ENCODE peak calls at places on chromosomes 6 and 20, in eight cellular contexts. Q is ovary, Y is Peyer's patch, E is uterus, N is HCT116, C is tibial nerve, W is sigmoid colon, L is vagina. P is an unnamed sample.

GRCh38 chr20:12838261-12838866 is 170.4 kb upstream of the SPTLC3 start:
- DNase-seq in L (no peak), C (no peak), Y (no peak), N (no peak), E (no peak), W (no peak), Q (no peak), P (no peak)

GRCh38 chr6:84522135-84522535 is 242.3 kb downstream of the TBX18 start:
- DNase-seq in Y (no peak), Q (no peak), N (peak), W (no peak), C (peak), E (no peak), L (no peak), P (no peak)

GRCh38 chr20:24605937-24606455 is 136.6 kb downstream of the SYNDIG1 start:
- DNase-seq in W (no peak), Q (no peak), E (no peak), L (peak), C (no peak), N (no peak), Y (no peak), P (no peak)

GRCh38 chr6:4568138-4568537 is 208.1 kb upstream of the CDYL start:
- DNase-seq in W (no peak), E (no peak), C (no peak), Y (no peak), N (no peak), Q (no peak), L (no peak), P (no peak)

GRCh38 chr20:58716476-58717277 is 24.1 kb downstream of the NPEPL1 start:
- DNase-seq in Y (peak), N (no peak), C (no peak), E (peak), W (peak), L (no peak), Q (peak), P (peak)

GRCh38 chr6:28940294-28940858 is 16.6 kb upstream of the TRIM27 start:
- DNase-seq in N (no peak), E (peak), Y (peak), Q (peak), C (peak), W (peak), L (peak), P (no peak)

GRCh38 chr6:33668914-33669313 is 42.6 kb downstream of the UQCC2 start:
- DNase-seq in L (no peak), W (no peak), E (no peak), C (no peak), N (no peak), Y (peak), Q (no peak), P (no peak)

GRCh38 chr6:143962644-143962929 is 45.5 kb downstream of the PLAGL1 start:
- DNase-seq in N (no peak), L (no peak), W (no peak), Y (no peak), Q (no peak), C (peak), E (peak), P (no peak)

GRCh38 chr6:157033428-157034140 is 256.4 kb downstream of the ARID1B start:
- DNase-seq in Y (no peak), N (no peak), L (no peak), C (no peak), W (no peak), Q (no peak), E (no peak), P (no peak)

GRCh38 chr20:35912877-35913276 is 41.4 kb downstream of the SCAND1 start:
- DNase-seq in Q (no peak), W (no peak), L (no peak), N (no peak), C (no peak), E (no peak), Y (no peak), P (no peak)

GRCh38 chr6:168239374-168239773 is 80.2 kb downstream of the DACT2 start:
- DNase-seq in Q (peak), E (no peak), W (no peak), L (no peak), Y (no peak), N (no peak), C (no peak), P (no peak)

GRCh38 chr6:115882174-115882573 is 178.5 kb downstream of the FRK start:
- DNase-seq in N (peak), Y (no peak), Q (no peak), L (no peak), E (no peak), W (no peak), C (no peak), P (no peak)

GRCh38 chr20:31593221-31594001 is 11.7 kb upstream of the ID1 start:
- DNase-seq in N (peak), L (no peak), Y (peak), W (no peak), Q (no peak), C (no peak), E (no peak), P (peak)

GRCh38 chr20:34401741-34402455 is 38.8 kb downstream of the ITCH start:
- DNase-seq in L (no peak), C (no peak), Y (no peak), W (no peak), Q (no peak), E (no peak), N (no peak), P (peak)

GRCh38 chr6:135117413-135117968 is 62.9 kb upstream of the HBS1L start:
- DNase-seq in Q (no peak), E (no peak), L (no peak), N (no peak), Y (no peak), C (no peak), W (no peak), P (no peak)

GRCh38 chr6:21597706-21598273 is 4.2 kb downstream of the SOX4 start:
- DNase-seq in Q (no peak), Y (no peak), E (no peak), W (no peak), N (no peak), C (no peak), L (no peak), P (no peak)

GRCh38 chr6:50818673-50819072 is at the start of gene TFAP2B:
- DNase-seq in C (no peak), Y (no peak), W (no peak), L (no peak), Q (no peak), N (no peak), E (no peak), P (no peak)

GRCh38 chr20:13009682-13010406 is 1.1 kb downstream of the SPTLC3 start:
- DNase-seq in E (peak), Q (peak), C (peak), Y (no peak), L (no peak), N (no peak), W (peak), P (no peak)

GRCh38 chr6:106872044-106872443 is 102.5 kb downstream of the CD24 start:
- DNase-seq in C (no peak), Y (no peak), N (no peak), Q (no peak), L (no peak), W (no peak), E (no peak), P (no peak)

GRCh38 chr6:63571382-63571882 is 848 bp upstream of the LOC128125822 start:
- DNase-seq in Y (no peak), N (no peak), L (no peak), Q (no peak), E (no peak), W (no peak), C (no peak), P (no peak)

GRCh38 chr6:125193208-125193607 is 39.6 kb downstream of the TPD52L1 start:
- DNase-seq in W (no peak), C (no peak), E (no peak), L (no peak), Y (no peak), N (no peak), Q (no peak), P (no peak)

GRCh38 chr6:31355540-31355988 is 1.4 kb downstream of the HLA-B start:
- DNase-seq in C (no peak), N (no peak), W (no peak), L (no peak), E (no peak), Y (no peak), Q (no peak), P (no peak)

GRCh38 chr6:3794092-3794491 is 42.6 kb upstream of the PXDC1 start:
- DNase-seq in Y (peak), W (no peak), C (no peak), Q (no peak), L (peak), N (no peak), E (no peak), P (no peak)

GRCh38 chr6:168128006-168128630 is 49.1 kb upstream of the FRMD1 start:
- DNase-seq in L (no peak), Q (no peak), W (peak), C (no peak), N (no peak), Y (peak), E (no peak), P (no peak)

GRCh38 chr20:49595811-49596545 is 28.0 kb upstream of the PTGIS start:
- DNase-seq in E (peak), N (no peak), W (peak), C (no peak), Y (peak), L (no peak), Q (no peak), P (no peak)

GRCh38 chr6:44456070-44456965 is 68.8 kb downstream of the CDC5L start:
- DNase-seq in C (no peak), N (peak), W (no peak), L (no peak), E (no peak), Q (peak), Y (peak), P (peak)

GRCh38 chr6:2102316-2102883 is 143.0 kb downstream of the GMDS start:
- DNase-seq in L (no peak), Q (no peak), W (no peak), C (no peak), Y (no peak), N (no peak), E (no peak), P (no peak)

DNA sequence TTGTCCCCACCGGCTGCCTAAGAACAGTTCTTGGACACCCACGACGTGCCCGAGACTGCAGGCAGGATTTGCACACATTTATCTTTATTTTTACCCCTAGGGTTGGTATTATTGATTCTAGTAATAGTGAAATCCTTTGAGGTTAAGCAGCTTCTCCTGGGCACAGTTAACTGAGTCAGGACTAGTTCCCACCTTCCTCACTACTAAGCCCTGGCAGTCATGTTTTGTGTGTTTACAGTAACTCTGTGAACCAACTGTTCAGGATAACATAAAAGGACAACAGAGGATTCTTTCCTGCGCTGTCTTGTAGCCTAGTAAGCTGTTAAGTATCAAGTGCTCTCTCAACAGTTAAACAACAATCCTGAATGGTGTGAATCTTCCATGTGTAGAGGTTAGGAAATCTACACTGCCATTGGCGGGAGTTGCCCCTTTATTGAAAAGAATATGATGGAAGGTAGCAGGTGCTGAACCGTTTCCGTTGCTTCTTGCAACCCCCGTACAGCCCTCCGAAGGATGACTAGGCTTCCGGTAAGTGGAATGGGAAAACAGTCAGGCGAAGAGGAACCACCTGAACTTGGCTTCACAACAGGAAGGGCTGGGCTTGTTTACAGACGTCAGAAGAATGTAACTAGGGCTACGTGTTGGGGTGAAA is 979 bp upstream of the SOD2 start:
- DNase-seq in Y (peak), C (peak), E (peak), L (no peak), N (no peak), Q (no peak), W (peak), P (peak)
- TF ChIP-seq POLR2A in Y (peak), C (no peak), E (no peak), L (no peak), N (no peak), Q (no peak), W (no peak), P (no peak)

GRCh38 chr6:137873273-137873762 is 6.3 kb downstream of the TNFAIP3 start:
- DNase-seq in N (no peak), Y (peak), C (peak), W (peak), Q (peak), E (peak), L (no peak), P (peak)
- TF ChIP-seq POLR2A in N (no peak), Y (no peak), C (peak), W (no peak), Q (no peak), E (no peak), L (no peak), P (peak)

GRCh38 chr20:4683261-4683660 is 38.4 kb upstream of the PRND start:
- DNase-seq in N (no peak), Y (no peak), L (no peak), W (no peak), C (no peak), Q (no peak), E (no peak), P (no peak)

GRCh38 chr20:4682682-4683081 is 39.0 kb upstream of the PRND start:
- DNase-seq in W (no peak), Y (no peak), N (no peak), E (no peak), L (no peak), C (no peak), Q (no peak), P (no peak)

GRCh38 chr20:4684837-4685413 is 36.8 kb upstream of the PRND start:
- DNase-seq in C (no peak), N (peak), W (peak), Q (peak), L (no peak), Y (no peak), E (peak), P (no peak)

GRCh38 chr20:4688342-4688741 is 33.4 kb upstream of the PRND start:
- DNase-seq in C (no peak), L (no peak), E (no peak), Q (no peak), N (no peak), W (no peak), Y (no peak), P (no peak)

DNA sequence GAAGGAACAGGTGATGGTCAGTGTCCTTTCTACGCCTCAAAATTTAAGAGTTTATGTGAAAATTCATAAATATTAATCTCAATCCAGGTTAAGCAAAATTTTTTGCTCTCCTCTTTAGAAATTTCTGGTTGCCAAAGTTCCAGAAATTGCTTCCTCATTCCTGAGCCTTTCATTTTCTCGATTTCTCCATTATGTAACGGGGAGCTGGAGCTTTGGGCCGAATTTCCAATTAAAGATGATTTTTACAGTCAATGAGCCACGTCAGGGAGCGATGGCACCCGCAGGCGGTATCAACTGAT is 35.8 kb upstream of the PRND start:
- DNase-seq in L (no peak), Y (no peak), Q (no peak), W (no peak), C (no peak), E (no peak), N (no peak), P (no peak)
- TF ChIP-seq POLR2A in L (no peak), Y (no peak), Q (no peak), W (no peak), C (no peak), E (no peak), N (no peak), P (no peak)

GRCh38 chr6:18507561-18507960 is 120.4 kb downstream of the RNF144B start:
- DNase-seq in Q (no peak), E (no peak), L (no peak), W (no peak), Y (no peak), C (no peak), N (no peak), P (no peak)

GRCh38 chr6:18504232-18504596 is 117.1 kb downstream of the RNF144B start:
- DNase-seq in Y (no peak), Q (no peak), L (no peak), W (no peak), C (no peak), E (no peak), N (no peak), P (no peak)

GRCh38 chr6:18509871-18510643 is 122.9 kb downstream of the RNF144B start:
- DNase-seq in Y (no peak), N (no peak), W (no peak), Q (no peak), E (no peak), C (no peak), L (no peak), P (no peak)

GRCh38 chr6:18506387-18507017 is 119.4 kb downstream of the RNF144B start:
- DNase-seq in Q (no peak), Y (no peak), C (no peak), N (no peak), W (no peak), E (no peak), L (no peak), P (no peak)

DNA sequence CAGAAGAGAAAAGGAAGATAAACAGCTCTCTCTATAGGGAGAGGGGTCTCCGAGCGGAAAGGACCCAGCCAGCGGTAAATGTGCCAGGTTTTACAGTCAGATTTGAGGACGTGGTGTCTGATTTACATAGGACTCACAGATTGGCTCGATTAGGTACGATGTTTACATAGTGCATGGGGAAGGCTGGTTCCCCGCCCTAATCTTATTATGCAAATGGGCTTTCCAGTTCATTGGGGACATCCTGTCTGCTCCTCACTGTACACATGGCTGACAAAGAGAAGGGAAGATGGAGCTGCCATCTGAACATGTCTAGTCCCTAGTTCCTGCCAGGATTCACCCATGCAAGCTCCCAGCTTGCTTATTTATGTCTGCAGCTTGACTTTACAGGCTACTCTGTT is 119.9 kb downstream of the RNF144B start:
- DNase-seq in Q (no peak), N (no peak), C (no peak), Y (no peak), W (no peak), L (no peak), E (no peak), P (no peak)
- TF ChIP-seq POLR2A in Q (no peak), N (no peak), C (no peak), Y (no peak), W (no peak), L (no peak), E (no peak), P (no peak)

P was measured in right lobe of liver.